ENCODE peak calls at places on chromosomes 5 and 9, in eight cellular contexts. X is activated T-helper 1 cell treated with anti-CD3 and anti-CD28 coated beads, Interleukin-2, amount 50 U/mL, for 16 hours; I is stimulated activated CD4-positive, alpha-beta T cell treated with anti-CD3 and anti-CD28 coated beads, Interleukin-15, amount 100 ng/mL, for 1 hour; Q is CD8-positive, alpha-beta memory T cell; S is choroid plexus epithelial cell; O is stimulated activated CD8-positive, alpha-beta memory T cell treated with anti-CD3 and anti-CD28 coated beads, Interleukin-7, amount 100 ng/mL, for 4 hours; F is amniotic epithelial cell; G is CD4-positive, alpha-beta T cell. W is an unnamed sample.

GRCh38 chr9:116901260-116901659 is 214.2 kb downstream of the TRIM32 start:
- DNase-seq in G (no peak), O (no peak), F (peak), I (no peak), Q (no peak), X (no peak), S (peak), W (no peak)

GRCh38 chr5:100668511-100668910 is 133.3 kb downstream of the FAM174A start:
- DNase-seq in O (no peak), I (no peak), Q (no peak), G (no peak), S (peak), X (no peak), F (peak), W (no peak)

GRCh38 chr5:53114988-53115387 is 5.4 kb upstream of the MOCS2 start:
- DNase-seq in F (peak), X (no peak), S (peak), Q (no peak), I (no peak), G (no peak), O (no peak), W (no peak)

GRCh38 chr5:40518511-40518917 is 161.2 kb upstream of the PTGER4 start:
- DNase-seq in I (no peak), S (no peak), G (no peak), X (no peak), O (no peak), F (peak), Q (no peak), W (no peak)

GRCh38 chr5:131671994-131672655 is 37.1 kb upstream of the RAPGEF6 start:
- DNase-seq in F (peak), G (no peak), S (peak), Q (no peak), O (no peak), I (no peak), X (no peak), W (peak)

GRCh38 chr5:145778144-145778900 is 56.8 kb downstream of the PRELID2 start:
- DNase-seq in G (no peak), S (no peak), O (no peak), I (no peak), F (peak), X (no peak), Q (no peak), W (no peak)

GRCh38 chr5:74272019-74272775 is 368.3 kb downstream of the ENC1 start:
- DNase-seq in O (no peak), F (no peak), X (no peak), S (peak), I (no peak), G (no peak), Q (no peak), W (no peak)

GRCh38 chr9:23005061-23005690 is 558.6 kb downstream of the DMRTA1 start:
- DNase-seq in I (no peak), F (peak), S (peak), O (no peak), X (no peak), G (no peak), Q (no peak), W (no peak)

GRCh38 chr9:103802068-103802467 is 292.0 kb upstream of the SMC2 start:
- DNase-seq in F (peak), X (no peak), Q (no peak), I (no peak), S (peak), G (no peak), O (no peak), W (no peak)